ENCODE peak calls at places on chromosomes 6 and 20, in five cellular contexts. M is neuronal stem cell, D is H1, X is H9, J is trophoblast cell. T is an unnamed sample.

GRCh38 chr6:137589067-137589848 is 95.1 kb upstream of the OLIG3 start:
- DNase-seq in X (peak), J (peak), M (no peak), D (peak), T (peak)

GRCh38 chr20:38915355-38915754 is 10.9 kb upstream of the FAM83D start:
- DNase-seq in D (no peak), J (no peak), X (no peak), M (no peak), T (no peak)

GRCh38 chr20:50456452-50457324 is 53.5 kb upstream of the PTPN1 start:
- DNase-seq in X (no peak), J (no peak), M (no peak), D (no peak), T (no peak)

GRCh38 chr6:21676769-21677168 is 83.2 kb downstream of the SOX4 start:
- DNase-seq in D (no peak), M (no peak), X (no peak), J (no peak), T (no peak)

GRCh38 chr6:148272084-148272483 is 70.6 kb upstream of the SASH1 start:
- DNase-seq in X (no peak), J (peak), D (no peak), M (no peak), T (peak)

GRCh38 chr20:23609486-23610109 is 3.9 kb upstream of the CST9 start:
- DNase-seq in J (no peak), M (no peak), X (peak), D (no peak), T (peak)

GRCh38 chr6:154070657-154071056 is 31.6 kb downstream of the OPRM1 start:
- DNase-seq in J (no peak), D (no peak), X (no peak), M (no peak), T (no peak)

GRCh38 chr20:43463133-43463863 is 5.6 kb downstream of the SRSF6 start:
- DNase-seq in M (no peak), J (no peak), X (no peak), D (no peak), T (no peak)

GRCh38 chr6:27214126-27214601 is 33.3 kb upstream of the PRSS16 start:
- DNase-seq in J (no peak), D (peak), X (no peak), M (no peak), T (peak)

GRCh38 chr6:61755739-61756138 is 530.3 kb downstream of the KHDRBS2 start:
- DNase-seq in X (no peak), D (no peak), J (no peak), M (no peak), T (no peak)

GRCh38 chr6:90460067-90460466 is 126.8 kb downstream of the MAP3K7 start:
- DNase-seq in X (no peak), M (no peak), D (no peak), J (no peak), T (no peak)

GRCh38 chr20:14064921-14065320 is 69.6 kb downstream of the MACROD2 start:
- DNase-seq in M (no peak), J (no peak), X (no peak), D (no peak), T (no peak)

GRCh38 chr6:54916858-54917257 is 70.3 kb downstream of the FAM83B start:
- DNase-seq in M (no peak), J (no peak), X (no peak), D (no peak), T (no peak)

GRCh38 chr6:149015224-149015876 is 268.5 kb downstream of the UST start:
- DNase-seq in M (no peak), J (no peak), X (no peak), D (no peak), T (peak)

GRCh38 chr6:5287205-5287965 is 26.1 kb downstream of the FARS2 start:
- DNase-seq in J (peak), X (no peak), M (no peak), D (no peak), T (peak)

GRCh38 chr20:5191829-5192569 is 65.2 kb downstream of the CDS2 start:
- DNase-seq in M (peak), J (peak), D (no peak), X (peak), T (peak)

GRCh38 chr6:106913676-106914280 is 60.8 kb downstream of the CD24 start:
- DNase-seq in X (no peak), D (no peak), M (no peak), J (peak), T (no peak)

GRCh38 chr20:63957004-63957689 is 931 bp upstream of the UCKL1 start:
- DNase-seq in J (peak), D (peak), X (peak), M (no peak), T (peak)

GRCh38 chr6:143803769-143804540 is 39.2 kb upstream of the LTV1 start:
- DNase-seq in D (no peak), X (no peak), M (no peak), J (no peak), T (peak)

GRCh38 chr6:2850480-2851150 is 9.0 kb upstream of the SERPINB1 start:
- DNase-seq in M (no peak), D (no peak), X (no peak), J (peak), T (peak)

GRCh38 chr6:118930680-118931079 is 4.3 kb downstream of the MCM9 start:
- DNase-seq in X (no peak), M (no peak), D (no peak), J (no peak), T (no peak)

GRCh38 chr6:130676077-130676772 is 151.0 kb upstream of the SMLR1 start:
- DNase-seq in M (no peak), X (peak), D (no peak), J (no peak), T (peak)

GRCh38 chr20:38452880-38453624 is 17.9 kb upstream of the SNHG17 start:
- DNase-seq in D (no peak), M (no peak), X (no peak), J (peak), T (peak)

GRCh38 chr6:34204693-34205092 is 32.0 kb upstream of the HMGA1 start:
- DNase-seq in X (no peak), M (no peak), J (no peak), D (no peak), T (no peak)

GRCh38 chr6:136788069-136788902 is 4.0 kb downstream of the MAP3K5 start:
- DNase-seq in X (no peak), M (no peak), D (no peak), J (no peak), T (peak)

GRCh38 chr20:12591949-12592470 is 416.8 kb upstream of the SPTLC3 start:
- DNase-seq in J (peak), M (no peak), D (no peak), X (no peak), T (no peak)

GRCh38 chr20:4913147-4913546 is 88.2 kb downstream of the SLC23A2 start:
- DNase-seq in X (no peak), D (no peak), M (no peak), J (no peak), T (no peak)

GRCh38 chr6:33324139-33324538 is 6.6 kb upstream of the ZBTB22 start:
- DNase-seq in J (no peak), M (no peak), D (no peak), X (no peak), T (no peak)

GRCh38 chr6:6315660-6316059 is 4.8 kb downstream of the F13A1 start:
- DNase-seq in X (peak), M (peak), J (peak), D (peak), T (peak)

GRCh38 chr6:113856011-113856551 is 1.1 kb upstream of the MARCKS start:
- DNase-seq in X (peak), D (no peak), M (peak), J (peak), T (peak)

DNA sequence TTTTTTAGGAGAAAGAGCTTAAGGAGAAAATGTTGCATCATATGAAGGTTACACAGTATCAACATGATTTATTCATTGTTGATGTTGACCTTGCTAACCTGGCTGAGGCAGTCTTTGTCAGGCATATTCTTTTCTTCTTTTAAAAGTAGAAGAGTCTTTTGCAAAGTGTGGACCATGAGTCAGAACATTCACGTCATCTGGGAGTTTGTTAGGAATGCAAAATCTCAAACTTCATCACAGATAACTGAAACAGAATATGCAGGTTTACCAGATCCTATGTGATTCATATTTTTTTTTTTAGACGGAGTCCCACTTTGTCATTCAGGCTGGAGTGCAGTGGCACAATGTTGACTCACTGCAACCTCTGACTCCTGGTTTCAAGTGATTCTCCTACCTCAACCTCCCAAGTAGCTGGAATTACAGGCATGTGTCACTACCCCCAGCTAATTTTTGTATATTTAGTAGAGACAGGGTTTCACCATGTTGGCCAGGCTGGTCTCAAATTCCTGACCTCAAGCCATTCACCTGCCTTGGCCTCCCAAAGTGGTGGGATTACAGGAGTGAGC is 530.4 kb upstream of the BTBD3 start:
- DNase-seq in D (no peak), X (no peak), M (no peak), J (peak), T (peak)
- H2BK5ac ChIP-seq in D (no peak), X (no peak), M (no peak), J (no peak), T (no peak)

DNA sequence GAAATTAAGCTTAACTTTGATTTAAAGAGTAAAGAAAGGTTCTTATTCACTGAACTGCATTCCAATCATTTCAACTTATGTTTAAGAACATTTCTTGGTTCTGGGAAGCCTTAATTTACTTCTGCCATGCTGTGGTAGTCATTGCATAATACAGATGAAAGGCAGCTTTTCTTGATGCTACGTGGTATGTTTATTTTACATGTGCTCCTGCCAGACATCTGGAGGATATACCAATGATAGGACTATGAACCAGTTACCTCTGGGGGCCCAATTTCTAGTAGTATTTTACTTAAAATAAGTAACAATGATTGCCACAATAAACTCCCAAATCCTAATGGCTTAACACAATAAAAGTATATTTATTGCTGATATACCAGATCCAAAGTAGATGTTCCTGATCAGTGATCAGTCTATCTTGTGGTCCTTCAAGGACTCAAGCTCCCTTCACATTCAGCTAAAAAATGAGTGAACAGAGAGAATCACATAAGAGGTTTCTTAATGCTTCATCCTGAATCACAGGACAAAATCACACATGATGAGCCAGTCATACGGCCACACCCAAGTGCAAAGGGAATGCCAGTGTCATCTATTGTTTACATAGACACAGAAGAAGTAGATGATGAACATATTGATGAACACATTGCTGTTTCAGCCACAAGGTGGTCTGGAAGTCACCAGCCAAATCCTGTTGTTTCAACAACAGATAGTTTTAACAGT is 56.5 kb upstream of the CCN2 start:
- DNase-seq in M (no peak), J (no peak), D (no peak), X (no peak), T (peak)
- H3K14ac ChIP-seq in M (no peak), J (no peak), D (no peak), X (no peak), T (no peak)

GRCh38 chr20:33709398-33709797 is 10.7 kb downstream of the PXMP4 start:
- DNase-seq in X (no peak), D (no peak), J (no peak), M (no peak), T (peak)

GRCh38 chr20:33709905-33710541 is 10.1 kb downstream of the PXMP4 start:
- DNase-seq in M (no peak), X (peak), J (no peak), D (peak), T (no peak)

GRCh38 chr20:33710681-33711445 is 9.2 kb downstream of the PXMP4 start:
- DNase-seq in M (no peak), D (peak), X (no peak), J (no peak), T (no peak)

GRCh38 chr20:33713865-33714367 is 6.2 kb downstream of the PXMP4 start:
- DNase-seq in X (no peak), D (no peak), J (no peak), M (no peak), T (no peak)

DNA sequence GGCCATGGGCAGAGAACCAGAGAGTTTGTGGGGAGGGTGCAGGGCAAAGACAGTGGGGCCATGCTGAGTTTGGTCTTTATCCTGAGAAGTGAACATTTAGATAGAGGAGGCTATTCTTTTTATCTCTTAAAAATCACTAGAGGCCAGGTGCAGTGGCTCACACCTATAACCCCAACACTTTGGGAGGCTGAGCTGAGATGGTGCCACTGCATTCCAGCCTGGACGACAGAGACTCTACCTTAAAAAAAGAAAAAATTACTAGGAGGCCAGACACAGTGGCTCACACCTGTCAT is 8.7 kb downstream of the PXMP4 start:
- DNase-seq in D (no peak), J (no peak), X (no peak), M (no peak), T (no peak)
- H2BK12ac ChIP-seq in D (peak), J (no peak), X (no peak), M (no peak), T (no peak)

GRCh38 chr6:83430606-83431544 is at the start of gene ME1:
- DNase-seq in X (peak), M (peak), J (peak), D (peak), T (peak)

GRCh38 chr6:83429857-83430605 is 820 bp downstream of the ME1 start:
- DNase-seq in M (peak), D (no peak), J (peak), X (peak), T (peak)

GRCh38 chr6:83429269-83429668 is 1.6 kb downstream of the ME1 start:
- DNase-seq in X (no peak), J (no peak), D (no peak), M (no peak), T (no peak)

GRCh38 chr6:83432626-83433025 is 1.8 kb upstream of the ME1 start:
- DNase-seq in J (no peak), M (no peak), D (no peak), X (no peak), T (no peak)

GRCh38 chr6:83431545-83432165 is 804 bp upstream of the ME1 start:
- DNase-seq in X (peak), M (no peak), D (no peak), J (no peak), T (no peak)
- H2BK5ac ChIP-seq in X (no peak), M (peak), D (peak), J (peak), T (no peak)